ENCODE peak calls at places on chromosomes 12 and 14, in seven cellular contexts. M is effector memory CD4-positive, alpha-beta T cell; N is mammary epithelial cell; J is uterus; Y is PC-3; E is heart right ventricle; V is GM23338. D is an unnamed sample.

GRCh38 chr14:54781936-54782802 is 120.5 kb downstream of the GCH1 start:
- DNase-seq in M (no peak), E (no peak), N (no peak), Y (no peak), V (no peak), J (no peak), D (no peak)

GRCh38 chr14:56995010-56995409 is 184.7 kb upstream of the OTX2 start:
- DNase-seq in E (no peak), V (no peak), J (no peak), Y (peak; percentile 82), N (no peak), M (no peak), D (no peak)

GRCh38 chr12:110686294-110686903 is 2.5 kb downstream of the HVCN1 start:
- DNase-seq in Y (no peak), N (no peak), E (no peak), V (no peak), M (no peak), J (no peak), D (no peak)

GRCh38 chr14:48350971-48351370 is 675.6 kb upstream of the MDGA2 start:
- DNase-seq in E (no peak), N (peak; percentile 63), Y (peak; percentile 91), J (no peak), V (no peak), M (no peak), D (no peak)

GRCh38 chr14:100417466-100417865 is 94.3 kb downstream of the SLC25A47 start:
- DNase-seq in J (peak; percentile 56), M (no peak), N (peak; percentile 84), E (peak; percentile 19), Y (peak; percentile 94), V (peak; percentile 86), D (no peak)

GRCh38 chr14:22226381-22226780 is 362.6 kb downstream of the DAD1 start:
- DNase-seq in M (no peak), J (no peak), V (peak; percentile 68), E (no peak), Y (peak; percentile 77), N (peak; percentile 35), D (peak; percentile 22)

GRCh38 chr14:32010561-32011188 is 66.4 kb upstream of the ARHGAP5 start:
- DNase-seq in V (no peak), N (peak; percentile 91), Y (peak; percentile 95), J (no peak), E (no peak), M (no peak), D (no peak)

GRCh38 chr14:32507029-32507984 is 178.2 kb downstream of the AKAP6 start:
- DNase-seq in M (no peak), E (no peak), N (peak; percentile 93), J (no peak), Y (peak; percentile 71), V (no peak), D (no peak)

GRCh38 chr14:82239205-82239604 is 705.6 kb upstream of the SEL1L start:
- DNase-seq in E (no peak), Y (no peak), V (no peak), N (no peak), J (no peak), M (no peak), D (no peak)

GRCh38 chr12:64633940-64634337 is 23.6 kb downstream of the RASSF3 start:
- DNase-seq in V (no peak), E (no peak), Y (peak; percentile 83), M (no peak), J (peak; percentile 46), N (peak; percentile 69), D (peak; percentile 56)

GRCh38 chr12:50401383-50402155 is 884 bp downstream of the LARP4 start:
- DNase-seq in J (no peak), N (peak; percentile 25), E (peak; percentile 16), Y (peak; percentile 36), M (no peak), V (peak; percentile 57), D (peak; percentile 2)

GRCh38 chr12:50400638-50401382 is at the start of gene LARP4:
- DNase-seq in V (peak; percentile 98), M (peak; percentile 72), E (peak; percentile 95), N (peak; percentile 95), J (peak; percentile 88), Y (peak; percentile 97), D (peak; percentile 82)

GRCh38 chr12:50403001-50403440 is 2.3 kb downstream of the LARP4 start:
- DNase-seq in Y (no peak), N (no peak), E (no peak), M (no peak), J (no peak), V (no peak), D (no peak)

GRCh38 chr12:50404307-50404706 is 3.6 kb downstream of the LARP4 start:
- DNase-seq in E (no peak), V (no peak), Y (peak; percentile 25), M (no peak), J (no peak), N (no peak), D (no peak)

GRCh38 chr12:50402270-50403000 is 1.8 kb downstream of the LARP4 start:
- DNase-seq in V (no peak), J (no peak), N (peak; percentile 14), Y (peak; percentile 34), M (no peak), E (no peak), D (no peak)
- H3K27ac ChIP-seq in V (peak overlapping the region; percentile 4), J (peak overlapping the region; percentile 81), N (peak overlapping the region; percentile 81), Y (peak overlapping the region; percentile 75), M (no peak overlapping the region), E (peak overlapping the region; percentile 89), D (peak overlapping the region; percentile 87)

GRCh38 chr14:89701079-89702043 is 253.2 kb downstream of the EFCAB11 start:
- DNase-seq in J (peak; percentile 83), V (peak; percentile 95), Y (peak; percentile 74), M (peak; percentile 78), E (peak; percentile 92), N (peak; percentile 39), D (peak; percentile 78)
- H3K4me3 ChIP-seq in J (peak overlapping the region; percentile 45), V (peak overlapping the region; percentile 67), Y (peak overlapping the region; percentile 74), M (peak overlapping the region; percentile 61), E (peak overlapping the region; percentile 64), N (peak overlapping the region; percentile 42), D (peak overlapping the region; percentile 68)

GRCh38 chr14:33556382-33557121 is 394.3 kb downstream of the EGLN3 start:
- DNase-seq in Y (peak; percentile 66), J (no peak), M (no peak), N (peak; percentile 63), V (no peak), E (no peak), D (no peak)
- H3K27ac ChIP-seq in Y (no peak overlapping the region), J (no peak overlapping the region), M (no peak overlapping the region), N (no peak overlapping the region), V (no peak overlapping the region), E (no peak overlapping the region), D (no peak overlapping the region)

DNA sequence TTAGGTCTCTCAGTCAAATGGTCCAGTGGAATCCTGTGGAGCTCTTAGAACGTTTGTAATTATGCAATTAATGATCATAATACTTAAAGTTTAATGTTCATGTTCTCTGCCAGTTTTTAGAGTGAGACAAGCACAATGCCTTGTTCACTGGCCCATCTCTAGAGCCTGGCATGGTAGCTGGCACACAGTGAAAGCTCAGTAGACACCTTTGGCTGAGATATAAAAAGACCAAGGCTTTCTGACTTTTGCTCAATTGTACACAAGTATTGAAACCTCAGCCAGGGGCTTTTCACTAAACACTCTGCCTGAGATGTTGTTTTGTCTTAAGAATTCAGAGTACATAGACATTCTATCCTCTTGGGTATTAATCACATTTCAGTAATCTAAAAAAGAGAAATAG is 241.8 kb upstream of the ATP2B1 start:
- DNase-seq in E (no peak), V (no peak), Y (no peak), N (no peak), J (no peak), M (no peak), D (no peak)
- H3K4me3 ChIP-seq in E (no peak overlapping the region), V (no peak overlapping the region), Y (peak overlapping the region; percentile 27), N (no peak overlapping the region), J (no peak overlapping the region), M (no peak overlapping the region), D (peak overlapping the region; percentile 0)

GRCh38 chr12:76422878-76423438 is 74.7 kb upstream of the BBS10 start:
- DNase-seq in V (no peak), J (no peak), M (no peak), N (peak; percentile 73), Y (peak; percentile 63), E (no peak), D (no peak)

GRCh38 chr12:76424941-76425340 is 76.7 kb upstream of the BBS10 start:
- DNase-seq in V (no peak), N (no peak), J (no peak), M (no peak), Y (no peak), E (no peak), D (no peak)

GRCh38 chr12:76432733-76433132 is 84.5 kb upstream of the BBS10 start:
- DNase-seq in N (no peak), V (no peak), E (no peak), M (no peak), Y (no peak), J (no peak), D (no peak)

GRCh38 chr12:76426160-76426559 is 77.9 kb upstream of the BBS10 start:
- DNase-seq in E (no peak), N (no peak), M (no peak), V (no peak), Y (no peak), J (no peak), D (no peak)

DNA sequence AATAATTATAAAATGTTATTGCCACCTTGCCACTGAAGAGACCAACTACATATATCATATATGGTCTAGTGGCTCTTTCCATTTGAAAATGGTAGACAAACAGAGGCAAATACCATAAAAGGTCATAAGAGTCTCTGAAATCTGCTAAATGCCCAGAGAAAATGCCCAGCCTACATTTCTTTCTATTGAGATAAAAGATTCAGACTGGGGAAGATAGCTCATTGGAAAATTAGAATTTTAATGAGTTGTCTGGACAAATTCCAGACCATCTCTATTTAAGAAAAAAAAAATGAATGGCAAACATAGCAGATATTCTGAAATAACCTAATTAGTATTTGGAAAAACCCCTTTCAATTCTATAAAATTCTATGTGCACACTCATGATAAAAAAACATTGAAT is 79.9 kb upstream of the BBS10 start:
- DNase-seq in M (no peak), V (no peak), N (no peak), E (no peak), Y (no peak), J (no peak), D (no peak)
- H3K27ac ChIP-seq in M (no peak overlapping the region), V (no peak overlapping the region), N (no peak overlapping the region), E (no peak overlapping the region), Y (no peak overlapping the region), J (no peak overlapping the region), D (no peak overlapping the region)

GRCh38 chr14:89619616-89620273 is 202.7 kb upstream of the FOXN3 start:
- DNase-seq in M (no peak), N (no peak), V (no peak), E (no peak), J (no peak), Y (no peak), D (no peak)
- H3K4me3 ChIP-seq in M (peak overlapping the region; percentile 85), N (peak overlapping the region; percentile 32), V (peak overlapping the region; percentile 67), E (peak overlapping the region; percentile 77), J (peak overlapping the region; percentile 53), Y (peak overlapping the region; percentile 79), D (peak overlapping the region; percentile 81)

D was measured in CD8-positive, alpha-beta memory T cell.